ENCODE peak calls at places on chromosomes 7 and 10, in six cellular contexts. Q is stimulated activated CD4-positive, alpha-beta T cell treated with anti-CD3 and anti-CD28 coated beads, Interleukin-1b, Interleukin-23, amount 100 ng/mL, for 1 hour; F is GM04504; Y is A549; P is activated CD4-positive, alpha-beta T cell treated with anti-CD3 and anti-CD28 coated beads, Interleukin-2, amount 10 ng/mL, durations not matched to agents 7 days and 5 days; Z is BE2C. C is an unnamed sample.
A peak's percentile ranks its signal among the peaks of the same experiment; 100 is the strongest.

GRCh38 chr10:106242301-106242700 is 922.2 kb downstream of the SORCS1 start:
- DNase-seq in Q (no peak), F (no peak), Y (no peak), P (no peak), Z (no peak), C (no peak)

GRCh38 chr10:133226251-133226808 is 3.7 kb upstream of the UTF1 start:
- DNase-seq in Q (no peak), F (no peak), Y (no peak), P (peak; percentile 32), Z (no peak), C (no peak)

GRCh38 chr10:43299579-43299978 is 32.7 kb upstream of the RASGEF1A start:
- DNase-seq in Q (no peak), F (no peak), Y (no peak), P (peak; percentile 64), Z (no peak), C (no peak)

GRCh38 chr7:116626886-116627285 is 45.1 kb upstream of the MET start:
- DNase-seq in Q (no peak), F (no peak), Y (no peak), P (no peak), Z (peak; percentile 37), C (no peak)

GRCh38 chr10:13659887-13660544 is 73.3 kb downstream of the PRPF18 start:
- DNase-seq in Q (peak; percentile 51), F (peak; percentile 46), Y (peak; percentile 27), P (peak; percentile 75), Z (peak; percentile 48), C (peak; percentile 88)

GRCh38 chr7:105178177-105178576 is 164.2 kb downstream of the KMT2E start:
- DNase-seq in Q (no peak), F (no peak), Y (no peak), P (no peak), Z (no peak), C (no peak)

GRCh38 chr10:59991661-59992060 is 85.3 kb upstream of the CCDC6 start:
- DNase-seq in Q (no peak), F (peak; percentile 1), Y (peak; percentile 80), P (no peak), Z (peak; percentile 41), C (no peak)

GRCh38 chr10:48658889-48659269 is 25.8 kb upstream of the WDFY4 start:
- DNase-seq in Q (no peak), F (no peak), Y (no peak), P (no peak), Z (no peak), C (no peak)

GRCh38 chr7:133936074-133936473 is 191.1 kb upstream of the LRGUK start:
- DNase-seq in Q (no peak), F (no peak), Y (peak; percentile 18), P (no peak), Z (no peak), C (no peak)

GRCh38 chr10:107144490-107144889 is 20.0 kb downstream of the SORCS1 start:
- DNase-seq in Q (no peak), F (no peak), Y (no peak), P (no peak), Z (peak; percentile 29), C (no peak)

GRCh38 chr10:32417906-32418547 is 27.9 kb upstream of the CCDC7 start:
- DNase-seq in Q (no peak), F (peak; percentile 68), Y (no peak), P (no peak), Z (no peak), C (no peak)

C was measured in SK-N-SH.